ENCODE peak calls at places on chromosomes 2 and 18, in five cellular contexts. F is foreskin fibroblast; Q is fibroblast of lung; J is effector memory CD8-positive, alpha-beta T cell; K is activated CD4-positive, alpha-beta T cell treated with anti-CD3 and anti-CD28 coated beads, Interleukin-2, amount 50 U/mL, for 4 hours. P is an unnamed sample.
A peak's percentile ranks its signal among the peaks of the same experiment; 100 is the strongest.

GRCh38 chr2:104658149-104658839 is 195.6 kb upstream of the POU3F3 start:
- DNase-seq in F (no peak), Q (peak; percentile 30), J (no peak), K (no peak), P (no peak)

GRCh38 chr2:169363570-169364150 is 1.3 kb upstream of the LRP2 start:
- DNase-seq in F (no peak), Q (no peak), J (peak; percentile 14), K (peak; percentile 40), P (peak; percentile 30)

GRCh38 chr2:241762933-241763369 is 13.7 kb upstream of the GAL3ST2 start:
- DNase-seq in F (no peak), Q (no peak), J (peak; percentile 81), K (peak; percentile 34), P (no peak)

GRCh38 chr2:20457027-20457426 is 10.2 kb downstream of the RHOB start:
- DNase-seq in F (no peak), Q (peak; percentile 68), J (no peak), K (no peak), P (no peak)

GRCh38 chr2:88099798-88100488 is 27.9 kb downstream of the FABP1 start:
- DNase-seq in F (peak; percentile 5), Q (no peak), J (no peak), K (no peak), P (no peak)

GRCh38 chr2:45134726-45135125 is 125.5 kb upstream of the SIX2 start:
- DNase-seq in F (peak; percentile 28), Q (no peak), J (no peak), K (no peak), P (peak; percentile 3)

GRCh38 chr18:75267643-75268184 is 57.1 kb downstream of the TSHZ1 start:
- DNase-seq in F (no peak), Q (no peak), J (no peak), K (no peak), P (no peak)

GRCh38 chr18:23141022-23141999 is 6.0 kb downstream of the CABLES1 start:
- DNase-seq in F (no peak), Q (no peak), J (no peak), K (no peak), P (no peak)

GRCh38 chr18:44855681-44856080 is 175.0 kb downstream of the SETBP1 start:
- DNase-seq in F (peak; percentile 10), Q (no peak), J (no peak), K (no peak), P (no peak)

GRCh38 chr2:145404690-145405089 is 884.8 kb upstream of the ZEB2 start:
- DNase-seq in F (no peak), Q (peak; percentile 17), J (no peak), K (no peak), P (no peak)

GRCh38 chr2:13135856-13136255 is 419.1 kb downstream of the TRIB2 start:
- DNase-seq in F (no peak), Q (no peak), J (no peak), K (no peak), P (no peak)

GRCh38 chr2:7672027-7672684 is 754.9 kb downstream of the RNF144A start:
- DNase-seq in F (peak; percentile 36), Q (peak; percentile 34), J (peak; percentile 24), K (peak; percentile 32), P (peak; percentile 7)

GRCh38 chr2:96499061-96499960 is 5.8 kb downstream of the NEURL3 start:
- DNase-seq in F (no peak), Q (no peak), J (no peak), K (no peak), P (no peak)

GRCh38 chr2:190185380-190185779 is 122.9 kb upstream of the MSTN start:
- DNase-seq in F (no peak), Q (no peak), J (no peak), K (no peak), P (no peak)

GRCh38 chr18:14930576-14930975 is 182.6 kb downstream of the ANKRD30B start:
- DNase-seq in F (no peak), Q (no peak), J (no peak), K (no peak), P (no peak)

GRCh38 chr18:48794251-48794970 is 156.4 kb downstream of the SMAD7 start:
- DNase-seq in F (no peak), Q (no peak), J (no peak), K (no peak), P (no peak)

GRCh38 chr18:55778731-55779460 is 190.9 kb upstream of the TCF4 start:
- DNase-seq in F (no peak), Q (peak; percentile 18), J (no peak), K (no peak), P (peak; percentile 71)

GRCh38 chr2:46320141-46320567 is 22.9 kb downstream of the EPAS1 start:
- DNase-seq in F (no peak), Q (peak; percentile 58), J (no peak), K (no peak), P (no peak)

GRCh38 chr2:197515277-197515797 is 529 bp upstream of the MOB4 start:
- DNase-seq in F (no peak), Q (no peak), J (no peak), K (no peak), P (no peak)

GRCh38 chr18:54127759-54128378 is 96.6 kb downstream of the MBD2 start:
- DNase-seq in F (peak; percentile 35), Q (peak; percentile 31), J (no peak), K (no peak), P (no peak)

GRCh38 chr18:5979176-5979888 is 84.0 kb upstream of the TMEM200C start:
- DNase-seq in F (no peak), Q (no peak), J (no peak), K (no peak), P (no peak)

P was measured in naive B cell.